ENCODE peak calls at places on chromosomes 1 and 21, in eight cellular contexts. One of them, this sample, is unnamed.

GRCh38 chr21:16815228-16815627 is 697.6 kb upstream of the CXADR start:
- DNase-seq in occipital lobe: no peak
- DNase-seq in heart left ventricle: no peak
- DNase-seq in HS-5: no peak
- DNase-seq in fibroblast of lung: no peak
- DNase-seq in GM19239: no peak
- DNase-seq in non-pigmented ciliary epithelial cell: no peak
- DNase-seq in ACHN: no peak
- DNase-seq in this sample: no peak

GRCh38 chr1:150067184-150068182 is at the start of gene VPS45:
- DNase-seq in non-pigmented ciliary epithelial cell: peak
- DNase-seq in fibroblast of lung: peak
- DNase-seq in GM19239: peak
- DNase-seq in ACHN: peak
- DNase-seq in occipital lobe: peak
- DNase-seq in heart left ventricle: peak
- DNase-seq in HS-5: peak
- DNase-seq in this sample: peak

GRCh38 chr1:175839678-175840669 is 96.6 kb upstream of the TNR start:
- DNase-seq in ACHN: no peak
- DNase-seq in GM19239: no peak
- DNase-seq in HS-5: no peak
- DNase-seq in non-pigmented ciliary epithelial cell: no peak
- DNase-seq in occipital lobe: no peak
- DNase-seq in heart left ventricle: no peak
- DNase-seq in fibroblast of lung: no peak
- DNase-seq in this sample: no peak

GRCh38 chr1:117674521-117675400 is 68.9 kb downstream of the TENT5C start:
- DNase-seq in heart left ventricle: no peak
- DNase-seq in occipital lobe: no peak
- DNase-seq in non-pigmented ciliary epithelial cell: no peak
- DNase-seq in ACHN: no peak
- DNase-seq in GM19239: peak
- DNase-seq in fibroblast of lung: peak
- DNase-seq in HS-5: no peak
- DNase-seq in this sample: peak

GRCh38 chr1:196393742-196394141 is 214.5 kb downstream of the KCNT2 start:
- DNase-seq in fibroblast of lung: peak
- DNase-seq in GM19239: no peak
- DNase-seq in non-pigmented ciliary epithelial cell: no peak
- DNase-seq in ACHN: no peak
- DNase-seq in HS-5: peak
- DNase-seq in occipital lobe: no peak
- DNase-seq in heart left ventricle: peak
- DNase-seq in this sample: peak

GRCh38 chr1:24639881-24640280 is 3.2 kb upstream of the SRRM1 start:
- DNase-seq in HS-5: no peak
- DNase-seq in GM19239: no peak
- DNase-seq in heart left ventricle: no peak
- DNase-seq in ACHN: no peak
- DNase-seq in occipital lobe: no peak
- DNase-seq in non-pigmented ciliary epithelial cell: no peak
- DNase-seq in fibroblast of lung: no peak
- DNase-seq in this sample: no peak

GRCh38 chr1:106926748-106927582 is 129.5 kb upstream of the PRMT6 start:
- DNase-seq in non-pigmented ciliary epithelial cell: no peak
- DNase-seq in occipital lobe: no peak
- DNase-seq in heart left ventricle: no peak
- DNase-seq in HS-5: peak
- DNase-seq in GM19239: no peak
- DNase-seq in fibroblast of lung: peak
- DNase-seq in ACHN: no peak
- DNase-seq in this sample: no peak

GRCh38 chr1:94863919-94864318 is 43.8 kb downstream of the SLC44A3 start:
- DNase-seq in ACHN: peak
- DNase-seq in HS-5: no peak
- DNase-seq in fibroblast of lung: peak
- DNase-seq in occipital lobe: no peak
- DNase-seq in GM19239: no peak
- DNase-seq in non-pigmented ciliary epithelial cell: peak
- DNase-seq in heart left ventricle: no peak
- DNase-seq in this sample: peak

GRCh38 chr1:27099904-27100796 is 54.8 kb downstream of the SLC9A1 start:
- DNase-seq in HS-5: no peak
- DNase-seq in occipital lobe: no peak
- DNase-seq in heart left ventricle: peak
- DNase-seq in GM19239: no peak
- DNase-seq in non-pigmented ciliary epithelial cell: no peak
- DNase-seq in fibroblast of lung: peak
- DNase-seq in ACHN: no peak
- DNase-seq in this sample: peak

GRCh38 chr1:52571783-52572182 is 18.9 kb upstream of the TUT4 start:
- DNase-seq in heart left ventricle: no peak
- DNase-seq in HS-5: peak
- DNase-seq in occipital lobe: no peak
- DNase-seq in fibroblast of lung: peak
- DNase-seq in GM19239: no peak
- DNase-seq in non-pigmented ciliary epithelial cell: no peak
- DNase-seq in ACHN: peak
- DNase-seq in this sample: no peak

GRCh38 chr1:245180496-245180895 is 25.7 kb downstream of the KIF26B start:
- DNase-seq in heart left ventricle: no peak
- DNase-seq in HS-5: no peak
- DNase-seq in non-pigmented ciliary epithelial cell: no peak
- DNase-seq in occipital lobe: no peak
- DNase-seq in GM19239: no peak
- DNase-seq in ACHN: no peak
- DNase-seq in fibroblast of lung: peak
- DNase-seq in this sample: no peak

GRCh38 chr1:184622136-184622823 is 132.4 kb downstream of the EDEM3 start:
- DNase-seq in HS-5: no peak
- DNase-seq in GM19239: no peak
- DNase-seq in ACHN: no peak
- DNase-seq in occipital lobe: no peak
- DNase-seq in non-pigmented ciliary epithelial cell: peak
- DNase-seq in heart left ventricle: peak
- DNase-seq in fibroblast of lung: peak
- DNase-seq in this sample: peak

GRCh38 chr1:55747285-55747890 is 532.2 kb upstream of the USP24 start:
- DNase-seq in fibroblast of lung: peak
- DNase-seq in non-pigmented ciliary epithelial cell: no peak
- DNase-seq in ACHN: no peak
- DNase-seq in GM19239: no peak
- DNase-seq in HS-5: no peak
- DNase-seq in heart left ventricle: peak
- DNase-seq in occipital lobe: no peak
- DNase-seq in this sample: peak

GRCh38 chr1:159091547-159092397 is 15.2 kb upstream of the AIM2 start:
- DNase-seq in non-pigmented ciliary epithelial cell: peak
- DNase-seq in heart left ventricle: no peak
- DNase-seq in HS-5: peak
- DNase-seq in GM19239: no peak
- DNase-seq in fibroblast of lung: peak
- DNase-seq in occipital lobe: no peak
- DNase-seq in ACHN: no peak
- DNase-seq in this sample: no peak

GRCh38 chr1:76723949-76724348 is 143.3 kb upstream of the ST6GALNAC5 start:
- DNase-seq in heart left ventricle: no peak
- DNase-seq in occipital lobe: no peak
- DNase-seq in ACHN: no peak
- DNase-seq in GM19239: no peak
- DNase-seq in non-pigmented ciliary epithelial cell: no peak
- DNase-seq in HS-5: no peak
- DNase-seq in fibroblast of lung: no peak
- DNase-seq in this sample: no peak

GRCh38 chr1:24193046-24193445 is 6.0 kb upstream of the IFNLR1 start:
- DNase-seq in HS-5: no peak
- DNase-seq in ACHN: peak
- DNase-seq in GM19239: no peak
- DNase-seq in heart left ventricle: no peak
- DNase-seq in non-pigmented ciliary epithelial cell: no peak
- DNase-seq in fibroblast of lung: peak
- DNase-seq in occipital lobe: no peak
- DNase-seq in this sample: peak

GRCh38 chr1:1281533-1282321 is 1.5 kb downstream of the SCNN1D start:
- DNase-seq in fibroblast of lung: peak
- DNase-seq in ACHN: peak
- DNase-seq in non-pigmented ciliary epithelial cell: no peak
- DNase-seq in heart left ventricle: peak
- DNase-seq in occipital lobe: no peak
- DNase-seq in GM19239: no peak
- DNase-seq in HS-5: no peak
- DNase-seq in this sample: peak

GRCh38 chr1:226674892-226675719 is 64.0 kb downstream of the ITPKB start:
- DNase-seq in GM19239: peak
- DNase-seq in fibroblast of lung: no peak
- DNase-seq in ACHN: no peak
- DNase-seq in occipital lobe: no peak
- DNase-seq in HS-5: no peak
- DNase-seq in heart left ventricle: peak
- DNase-seq in non-pigmented ciliary epithelial cell: no peak
- DNase-seq in this sample: no peak

GRCh38 chr1:61055110-61055614 is 27.2 kb upstream of the NFIA start:
- DNase-seq in GM19239: no peak
- DNase-seq in occipital lobe: no peak
- DNase-seq in fibroblast of lung: no peak
- DNase-seq in ACHN: no peak
- DNase-seq in HS-5: no peak
- DNase-seq in heart left ventricle: no peak
- DNase-seq in non-pigmented ciliary epithelial cell: no peak
- DNase-seq in this sample: no peak

GRCh38 chr1:112706505-112707216 is at the start of gene RHOC:
- DNase-seq in HS-5: no peak
- DNase-seq in occipital lobe: no peak
- DNase-seq in heart left ventricle: peak
- DNase-seq in non-pigmented ciliary epithelial cell: no peak
- DNase-seq in ACHN: peak
- DNase-seq in GM19239: peak
- DNase-seq in fibroblast of lung: peak
- DNase-seq in this sample: peak

GRCh38 chr1:227948493-227949260 is 945 bp upstream of the WNT9A start:
- DNase-seq in heart left ventricle: no peak
- DNase-seq in ACHN: no peak
- DNase-seq in HS-5: no peak
- DNase-seq in occipital lobe: no peak
- DNase-seq in GM19239: no peak
- DNase-seq in non-pigmented ciliary epithelial cell: no peak
- DNase-seq in fibroblast of lung: no peak
- DNase-seq in this sample: no peak

GRCh38 chr21:38428211-38428610 is 70.1 kb downstream of the ERG start:
- DNase-seq in GM19239: no peak
- DNase-seq in HS-5: no peak
- DNase-seq in non-pigmented ciliary epithelial cell: no peak
- DNase-seq in ACHN: no peak
- DNase-seq in fibroblast of lung: no peak
- DNase-seq in occipital lobe: no peak
- DNase-seq in heart left ventricle: no peak
- DNase-seq in this sample: no peak

GRCh38 chr1:200982071-200982945 is 41.2 kb downstream of the KIF21B start:
- DNase-seq in ACHN: no peak
- DNase-seq in non-pigmented ciliary epithelial cell: no peak
- DNase-seq in GM19239: no peak
- DNase-seq in HS-5: no peak
- DNase-seq in occipital lobe: no peak
- DNase-seq in fibroblast of lung: peak
- DNase-seq in heart left ventricle: no peak
- DNase-seq in this sample: no peak

GRCh38 chr1:53525595-53525994 is 66.4 kb downstream of the DMRTB1 start:
- DNase-seq in GM19239: no peak
- DNase-seq in fibroblast of lung: no peak
- DNase-seq in non-pigmented ciliary epithelial cell: no peak
- DNase-seq in HS-5: no peak
- DNase-seq in ACHN: no peak
- DNase-seq in heart left ventricle: no peak
- DNase-seq in occipital lobe: no peak
- DNase-seq in this sample: no peak

GRCh38 chr1:204104331-204105222 is 31.7 kb downstream of the SOX13 start:
- DNase-seq in HS-5: peak
- DNase-seq in ACHN: no peak
- DNase-seq in non-pigmented ciliary epithelial cell: no peak
- DNase-seq in fibroblast of lung: peak
- DNase-seq in GM19239: no peak
- DNase-seq in occipital lobe: no peak
- DNase-seq in heart left ventricle: peak
- DNase-seq in this sample: no peak

GRCh38 chr1:90821793-90822359 is 104.8 kb upstream of the BARHL2 start:
- DNase-seq in heart left ventricle: no peak
- DNase-seq in non-pigmented ciliary epithelial cell: no peak
- DNase-seq in GM19239: no peak
- DNase-seq in fibroblast of lung: no peak
- DNase-seq in occipital lobe: no peak
- DNase-seq in HS-5: no peak
- DNase-seq in ACHN: no peak
- DNase-seq in this sample: no peak

This sample was measured in MG63.